ENCODE peak calls at places on chromosomes 7 and 10, in nine cellular contexts. X is activated T-cell treated with anti-CD3 and anti-CD28 coated beads for 1 hour, H is fibroblast of lung, G is retina, O is NCI-H345, W is right cardiac atrium, R is cerebellar nuclear complex, U is HT-29, C is posterior cingulate gyrus. F is an unnamed sample.

GRCh38 chr10:96306516-96306915 is 2.3 kb downstream of the DNTT start:
- DNase-seq in X (peak), H (no peak), G (no peak), O (peak), W (peak), R (no peak), U (no peak), C (peak), F (peak)

GRCh38 chr10:92387289-92387940 is 96.4 kb downstream of the MARCHF5 start:
- DNase-seq in X (no peak), H (peak), G (peak), O (no peak), W (peak), R (no peak), U (peak), C (no peak), F (peak)

GRCh38 chr7:28419717-28420116 is 7.4 kb downstream of the CREB5 start:
- DNase-seq in X (no peak), H (peak), G (no peak), O (no peak), W (no peak), R (no peak), U (no peak), C (no peak), F (no peak)

GRCh38 chr7:32490127-32490796 is at the start of gene LSM5:
- DNase-seq in X (peak), H (peak), G (peak), O (peak), W (peak), R (peak), U (peak), C (peak), F (peak)

GRCh38 chr7:102473271-102473991 is 5.3 kb downstream of the POLR2J start:
- DNase-seq in X (no peak), H (no peak), G (no peak), O (no peak), W (peak), R (no peak), U (no peak), C (no peak), F (no peak)

GRCh38 chr10:113907166-113907565 is 52.7 kb downstream of the NHLRC2 start:
- DNase-seq in X (no peak), H (peak), G (no peak), O (no peak), W (no peak), R (no peak), U (no peak), C (no peak), F (no peak)

GRCh38 chr10:3578159-3578558 is 206.8 kb downstream of the KLF6 start:
- DNase-seq in X (no peak), H (no peak), G (no peak), O (no peak), W (peak), R (no peak), U (no peak), C (no peak), F (no peak)

GRCh38 chr10:99785646-99786045 is 3.2 kb downstream of the ABCC2 start:
- DNase-seq in X (no peak), H (no peak), G (no peak), O (no peak), W (no peak), R (no peak), U (peak), C (no peak), F (no peak)